ENCODE peak calls at places on chromosomes 6 and 20, in six cellular contexts. One of them, this sample, is unnamed.

GRCh38 chr6:127855542-127856159 is 45.2 kb downstream of the THEMIS start:
- DNase-seq in GM04504: no peak
- DNase-seq in cardiac fibroblast: peak; percentile 66
- DNase-seq in RPMI7951: peak; percentile 39
- DNase-seq in heart left ventricle: no peak
- DNase-seq in NCI-H1092 treated with DMSO at 0.1 percent for 48 hours: no peak
- DNase-seq in this sample: peak; percentile 22

GRCh38 chr6:79066828-79067227 is 11.2 kb downstream of the PHIP start:
- DNase-seq in GM04504: no peak
- DNase-seq in cardiac fibroblast: no peak
- DNase-seq in RPMI7951: no peak
- DNase-seq in heart left ventricle: no peak
- DNase-seq in NCI-H1092 treated with DMSO at 0.1 percent for 48 hours: no peak
- DNase-seq in this sample: no peak

GRCh38 chr6:143198312-143198711 is 137.6 kb downstream of the AIG1 start:
- DNase-seq in GM04504: no peak
- DNase-seq in cardiac fibroblast: no peak
- DNase-seq in RPMI7951: peak; percentile 77
- DNase-seq in heart left ventricle: no peak
- DNase-seq in NCI-H1092 treated with DMSO at 0.1 percent for 48 hours: no peak
- DNase-seq in this sample: no peak

GRCh38 chr20:8671366-8671943 is 397.4 kb upstream of the PLCB4 start:
- DNase-seq in GM04504: no peak
- DNase-seq in cardiac fibroblast: no peak
- DNase-seq in RPMI7951: no peak
- DNase-seq in heart left ventricle: no peak
- DNase-seq in NCI-H1092 treated with DMSO at 0.1 percent for 48 hours: no peak
- DNase-seq in this sample: no peak

GRCh38 chr20:39206899-39207564 is 244.9 kb downstream of the DHX35 start:
- DNase-seq in GM04504: no peak
- DNase-seq in cardiac fibroblast: no peak
- DNase-seq in RPMI7951: peak; percentile 26
- DNase-seq in heart left ventricle: no peak
- DNase-seq in NCI-H1092 treated with DMSO at 0.1 percent for 48 hours: no peak
- DNase-seq in this sample: no peak

GRCh38 chr6:126535585-126535984 is 195.7 kb downstream of the CENPW start:
- DNase-seq in GM04504: no peak
- DNase-seq in cardiac fibroblast: peak; percentile 3
- DNase-seq in RPMI7951: no peak
- DNase-seq in heart left ventricle: no peak
- DNase-seq in NCI-H1092 treated with DMSO at 0.1 percent for 48 hours: no peak
- DNase-seq in this sample: no peak

GRCh38 chr6:150056156-150056555 is 12.8 kb downstream of the ULBP3 start:
- DNase-seq in GM04504: no peak
- DNase-seq in cardiac fibroblast: no peak
- DNase-seq in RPMI7951: no peak
- DNase-seq in heart left ventricle: no peak
- DNase-seq in NCI-H1092 treated with DMSO at 0.1 percent for 48 hours: no peak
- DNase-seq in this sample: no peak

GRCh38 chr6:100493206-100493888 is 28.6 kb upstream of the SIM1 start:
- DNase-seq in GM04504: no peak
- DNase-seq in cardiac fibroblast: no peak
- DNase-seq in RPMI7951: no peak
- DNase-seq in heart left ventricle: no peak
- DNase-seq in NCI-H1092 treated with DMSO at 0.1 percent for 48 hours: no peak
- DNase-seq in this sample: peak; percentile 52

GRCh38 chr6:143620461-143620860 is 57.3 kb upstream of the PHACTR2 start:
- DNase-seq in GM04504: no peak
- DNase-seq in cardiac fibroblast: peak; percentile 55
- DNase-seq in RPMI7951: peak; percentile 39
- DNase-seq in heart left ventricle: no peak
- DNase-seq in NCI-H1092 treated with DMSO at 0.1 percent for 48 hours: peak; percentile 0
- DNase-seq in this sample: no peak

GRCh38 chr6:97978855-97979271 is 695.8 kb upstream of the MMS22L start:
- DNase-seq in GM04504: no peak
- DNase-seq in cardiac fibroblast: no peak
- DNase-seq in RPMI7951: peak; percentile 12
- DNase-seq in heart left ventricle: no peak
- DNase-seq in NCI-H1092 treated with DMSO at 0.1 percent for 48 hours: no peak
- DNase-seq in this sample: no peak

GRCh38 chr20:8305449-8305978 is 173.4 kb downstream of the PLCB1 start:
- DNase-seq in GM04504: no peak
- DNase-seq in cardiac fibroblast: peak; percentile 39
- DNase-seq in RPMI7951: peak; percentile 42
- DNase-seq in heart left ventricle: peak; percentile 56
- DNase-seq in NCI-H1092 treated with DMSO at 0.1 percent for 48 hours: peak; percentile 9
- DNase-seq in this sample: peak; percentile 47

GRCh38 chr20:41574802-41575389 is 43.3 kb downstream of the CHD6 start:
- DNase-seq in GM04504: no peak
- DNase-seq in cardiac fibroblast: no peak
- DNase-seq in RPMI7951: no peak
- DNase-seq in heart left ventricle: no peak
- DNase-seq in NCI-H1092 treated with DMSO at 0.1 percent for 48 hours: no peak
- DNase-seq in this sample: no peak

GRCh38 chr6:13472099-13472498 is 15.3 kb downstream of the GFOD1 start:
- DNase-seq in GM04504: peak; percentile 68
- DNase-seq in cardiac fibroblast: no peak
- DNase-seq in RPMI7951: peak; percentile 60
- DNase-seq in heart left ventricle: no peak
- DNase-seq in NCI-H1092 treated with DMSO at 0.1 percent for 48 hours: no peak
- DNase-seq in this sample: no peak

GRCh38 chr6:18121580-18122127 is 823 bp downstream of the NHLRC1 start:
- DNase-seq in GM04504: no peak
- DNase-seq in cardiac fibroblast: no peak
- DNase-seq in RPMI7951: no peak
- DNase-seq in heart left ventricle: no peak
- DNase-seq in NCI-H1092 treated with DMSO at 0.1 percent for 48 hours: no peak
- DNase-seq in this sample: no peak

GRCh38 chr6:45476341-45476740 is 98.6 kb upstream of the SUPT3H start:
- DNase-seq in GM04504: no peak
- DNase-seq in cardiac fibroblast: no peak
- DNase-seq in RPMI7951: no peak
- DNase-seq in heart left ventricle: no peak
- DNase-seq in NCI-H1092 treated with DMSO at 0.1 percent for 48 hours: no peak
- DNase-seq in this sample: no peak

GRCh38 chr6:18400831-18401446 is 13.8 kb downstream of the RNF144B start:
- DNase-seq in GM04504: no peak
- DNase-seq in cardiac fibroblast: no peak
- DNase-seq in RPMI7951: no peak
- DNase-seq in heart left ventricle: no peak
- DNase-seq in NCI-H1092 treated with DMSO at 0.1 percent for 48 hours: no peak
- DNase-seq in this sample: no peak

GRCh38 chr20:24948939-24949679 is at the start of gene CST7:
- DNase-seq in GM04504: no peak
- DNase-seq in cardiac fibroblast: no peak
- DNase-seq in RPMI7951: peak; percentile 95
- DNase-seq in heart left ventricle: peak; percentile 82
- DNase-seq in NCI-H1092 treated with DMSO at 0.1 percent for 48 hours: no peak
- DNase-seq in this sample: no peak

GRCh38 chr6:80639243-80639642 is 532.8 kb downstream of the BCKDHB start:
- DNase-seq in GM04504: no peak
- DNase-seq in cardiac fibroblast: peak; percentile 11
- DNase-seq in RPMI7951: peak; percentile 36
- DNase-seq in heart left ventricle: no peak
- DNase-seq in NCI-H1092 treated with DMSO at 0.1 percent for 48 hours: no peak
- DNase-seq in this sample: no peak

GRCh38 chr6:90103056-90103793 is 193.4 kb downstream of the BACH2 start:
- DNase-seq in GM04504: no peak
- DNase-seq in cardiac fibroblast: no peak
- DNase-seq in RPMI7951: peak; percentile 33
- DNase-seq in heart left ventricle: no peak
- DNase-seq in NCI-H1092 treated with DMSO at 0.1 percent for 48 hours: no peak
- DNase-seq in this sample: no peak

GRCh38 chr20:44068780-44069191 is 118.2 kb downstream of the JPH2 start:
- DNase-seq in GM04504: no peak
- DNase-seq in cardiac fibroblast: no peak
- DNase-seq in RPMI7951: no peak
- DNase-seq in heart left ventricle: peak; percentile 68
- DNase-seq in NCI-H1092 treated with DMSO at 0.1 percent for 48 hours: no peak
- DNase-seq in this sample: no peak

GRCh38 chr6:152246554-152247337 is 390.4 kb downstream of the SYNE1 start:
- DNase-seq in GM04504: no peak
- DNase-seq in cardiac fibroblast: peak; percentile 50
- DNase-seq in RPMI7951: peak; percentile 42
- DNase-seq in heart left ventricle: no peak
- DNase-seq in NCI-H1092 treated with DMSO at 0.1 percent for 48 hours: no peak
- DNase-seq in this sample: no peak

GRCh38 chr6:147547369-147547902 is 38.9 kb downstream of the SAMD5 start:
- DNase-seq in GM04504: no peak
- DNase-seq in cardiac fibroblast: no peak
- DNase-seq in RPMI7951: no peak
- DNase-seq in heart left ventricle: no peak
- DNase-seq in NCI-H1092 treated with DMSO at 0.1 percent for 48 hours: no peak
- DNase-seq in this sample: no peak

GRCh38 chr6:16733085-16733484 is 28.2 kb downstream of the ATXN1 start:
- DNase-seq in GM04504: no peak
- DNase-seq in cardiac fibroblast: no peak
- DNase-seq in RPMI7951: no peak
- DNase-seq in heart left ventricle: no peak
- DNase-seq in NCI-H1092 treated with DMSO at 0.1 percent for 48 hours: no peak
- DNase-seq in this sample: no peak

GRCh38 chr6:81138236-81138635 is 614.2 kb downstream of the TENT5A start:
- DNase-seq in GM04504: no peak
- DNase-seq in cardiac fibroblast: no peak
- DNase-seq in RPMI7951: no peak
- DNase-seq in heart left ventricle: no peak
- DNase-seq in NCI-H1092 treated with DMSO at 0.1 percent for 48 hours: no peak
- DNase-seq in this sample: no peak

GRCh38 chr20:58783515-58783914 is 67.2 kb downstream of the GNAS-AS1 start:
- DNase-seq in GM04504: no peak
- DNase-seq in cardiac fibroblast: no peak
- DNase-seq in RPMI7951: no peak
- DNase-seq in heart left ventricle: no peak
- DNase-seq in NCI-H1092 treated with DMSO at 0.1 percent for 48 hours: no peak
- DNase-seq in this sample: no peak

GRCh38 chr20:44521484-44522481 is at the start of gene SERINC3:
- DNase-seq in GM04504: peak; percentile 88
- DNase-seq in cardiac fibroblast: peak; percentile 98
- DNase-seq in RPMI7951: peak; percentile 96
- DNase-seq in heart left ventricle: peak; percentile 96
- DNase-seq in NCI-H1092 treated with DMSO at 0.1 percent for 48 hours: peak; percentile 87
- DNase-seq in this sample: peak; percentile 99

GRCh38 chr6:29967379-29968010 is 25.2 kb downstream of the HLA-A start:
- DNase-seq in GM04504: no peak
- DNase-seq in cardiac fibroblast: peak; percentile 27
- DNase-seq in RPMI7951: peak; percentile 63
- DNase-seq in heart left ventricle: no peak
- DNase-seq in NCI-H1092 treated with DMSO at 0.1 percent for 48 hours: peak; percentile 63
- DNase-seq in this sample: peak; percentile 33

GRCh38 chr6:33490198-33490597 is 35.8 kb downstream of the ZBTB9 start:
- DNase-seq in GM04504: no peak
- DNase-seq in cardiac fibroblast: no peak
- DNase-seq in RPMI7951: no peak
- DNase-seq in heart left ventricle: no peak
- DNase-seq in NCI-H1092 treated with DMSO at 0.1 percent for 48 hours: no peak
- DNase-seq in this sample: peak; percentile 30

GRCh38 chr20:38167851-38168760 is 3.0 kb upstream of the TGM2 start:
- DNase-seq in GM04504: peak; percentile 82
- DNase-seq in cardiac fibroblast: peak; percentile 96
- DNase-seq in RPMI7951: peak; percentile 100
- DNase-seq in heart left ventricle: peak; percentile 83
- DNase-seq in NCI-H1092 treated with DMSO at 0.1 percent for 48 hours: no peak
- DNase-seq in this sample: peak; percentile 93

GRCh38 chr6:116010400-116011095 is 50.1 kb downstream of the FRK start:
- DNase-seq in GM04504: peak; percentile 44
- DNase-seq in cardiac fibroblast: peak; percentile 86
- DNase-seq in RPMI7951: peak; percentile 76
- DNase-seq in heart left ventricle: peak; percentile 64
- DNase-seq in NCI-H1092 treated with DMSO at 0.1 percent for 48 hours: peak; percentile 44
- DNase-seq in this sample: peak; percentile 78

GRCh38 chr6:42454428-42454791 is 2.7 kb upstream of the TRERF1 start:
- DNase-seq in GM04504: no peak
- DNase-seq in cardiac fibroblast: no peak
- DNase-seq in RPMI7951: peak; percentile 79
- DNase-seq in heart left ventricle: peak; percentile 69
- DNase-seq in NCI-H1092 treated with DMSO at 0.1 percent for 48 hours: no peak
- DNase-seq in this sample: peak; percentile 51

GRCh38 chr6:25464225-25464624 is 185.1 kb downstream of the CARMIL1 start:
- DNase-seq in GM04504: no peak
- DNase-seq in cardiac fibroblast: no peak
- DNase-seq in RPMI7951: no peak
- DNase-seq in heart left ventricle: no peak
- DNase-seq in NCI-H1092 treated with DMSO at 0.1 percent for 48 hours: no peak
- DNase-seq in this sample: no peak

GRCh38 chr20:36435799-36436541 is 105.3 kb upstream of the MYL9 start:
- DNase-seq in GM04504: no peak
- DNase-seq in cardiac fibroblast: peak; percentile 58
- DNase-seq in RPMI7951: peak; percentile 84
- DNase-seq in heart left ventricle: peak; percentile 87
- DNase-seq in NCI-H1092 treated with DMSO at 0.1 percent for 48 hours: no peak
- DNase-seq in this sample: peak; percentile 44